ENCODE peak calls at places on chromosomes 11 and 22, in seven cellular contexts. V is AG04450; R is BJ; X is CD4-positive, alpha-beta memory T cell; D is psoas muscle; J is effector memory CD4-positive, alpha-beta T cell; C is thyroid gland. Q is an unnamed sample.

GRCh38 chr11:121829159-121829643 is 286.8 kb downstream of the BLID start:
- DNase-seq in X (no peak), J (no peak), C (no peak), D (peak; percentile 32), V (peak; percentile 96), R (peak; percentile 98), Q (no peak)

GRCh38 chr11:103170865-103171264 is 61.6 kb downstream of the DYNC2H1 start:
- DNase-seq in J (no peak), X (no peak), D (no peak), V (peak; percentile 3), R (peak; percentile 4), C (no peak), Q (no peak)

GRCh38 chr11:65891180-65892136 is 985 bp downstream of the CCDC85B start:
- DNase-seq in D (no peak), C (no peak), J (no peak), V (no peak), X (peak; percentile 50), R (no peak), Q (peak; percentile 59)

GRCh38 chr11:66607126-66607834 is 9.2 kb upstream of the RBM14 start:
- DNase-seq in C (peak; percentile 46), X (no peak), J (no peak), V (peak; percentile 15), D (peak; percentile 79), R (peak; percentile 12), Q (no peak)

GRCh38 chr11:82458777-82459176 is 274.9 kb downstream of the FAM181B start:
- DNase-seq in R (no peak), D (no peak), X (no peak), C (no peak), V (no peak), J (no peak), Q (no peak)

GRCh38 chr11:114257621-114258558 is 38.3 kb upstream of the NNMT start:
- DNase-seq in J (no peak), X (no peak), R (no peak), V (no peak), D (peak; percentile 69), C (peak; percentile 71), Q (no peak)

GRCh38 chr22:44936201-44936600 is 73.6 kb downstream of the PHF21B start:
- DNase-seq in X (no peak), J (no peak), C (no peak), V (no peak), R (no peak), D (no peak), Q (no peak)

GRCh38 chr22:37304595-37305343 is 22.5 kb downstream of the CYTH4 start:
- DNase-seq in C (no peak), J (no peak), V (no peak), X (no peak), D (no peak), R (no peak), Q (no peak)

GRCh38 chr22:26711205-26711958 is 54.0 kb downstream of the MIAT start:
- DNase-seq in C (no peak), V (peak; percentile 20), R (no peak), X (no peak), D (no peak), J (no peak), Q (peak; percentile 63)

GRCh38 chr11:117907276-117908110 is 21.7 kb downstream of the TMPRSS13 start:
- DNase-seq in V (peak; percentile 70), C (peak; percentile 38), X (peak; percentile 69), R (peak; percentile 32), D (peak; percentile 84), J (peak; percentile 43), Q (peak; percentile 74)

GRCh38 chr11:10181811-10182210 is 112.2 kb downstream of the SBF2 start:
- DNase-seq in V (no peak), J (no peak), X (no peak), R (peak; percentile 35), C (no peak), D (no peak), Q (no peak)

GRCh38 chr11:5237384-5237783 is 3.1 kb upstream of the HBD start:
- DNase-seq in J (no peak), R (no peak), C (no peak), X (no peak), V (no peak), D (no peak), Q (no peak)

GRCh38 chr22:48780597-48781277 is 1046.9 kb downstream of the BRD1 start:
- DNase-seq in X (no peak), R (no peak), D (no peak), J (no peak), C (no peak), V (no peak), Q (no peak)

GRCh38 chr11:123581651-123582399 is 72.6 kb downstream of the SCN3B start:
- DNase-seq in C (no peak), V (no peak), D (no peak), J (no peak), X (no peak), R (no peak), Q (no peak)

GRCh38 chr11:133249530-133249929 is 282.8 kb downstream of the OPCML start:
- DNase-seq in C (no peak), D (no peak), R (no peak), X (no peak), V (no peak), J (no peak), Q (no peak)

GRCh38 chr11:77130763-77131513 is 2.9 kb downstream of the MYO7A start:
- DNase-seq in X (no peak), J (no peak), V (no peak), D (peak; percentile 54), R (no peak), C (peak; percentile 70), Q (no peak)

GRCh38 chr22:48609279-48609865 is 1218.3 kb downstream of the BRD1 start:
- DNase-seq in C (no peak), X (no peak), D (no peak), V (no peak), J (no peak), R (no peak), Q (no peak)

GRCh38 chr11:72568861-72569260 is 105.4 kb downstream of the PDE2A start:
- DNase-seq in J (no peak), D (no peak), V (no peak), R (no peak), C (no peak), X (no peak), Q (no peak)

GRCh38 chr11:72705442-72706365 is 31.5 kb upstream of the PDE2A start:
- DNase-seq in R (no peak), V (no peak), D (no peak), C (no peak), J (no peak), X (no peak), Q (no peak)

DNA sequence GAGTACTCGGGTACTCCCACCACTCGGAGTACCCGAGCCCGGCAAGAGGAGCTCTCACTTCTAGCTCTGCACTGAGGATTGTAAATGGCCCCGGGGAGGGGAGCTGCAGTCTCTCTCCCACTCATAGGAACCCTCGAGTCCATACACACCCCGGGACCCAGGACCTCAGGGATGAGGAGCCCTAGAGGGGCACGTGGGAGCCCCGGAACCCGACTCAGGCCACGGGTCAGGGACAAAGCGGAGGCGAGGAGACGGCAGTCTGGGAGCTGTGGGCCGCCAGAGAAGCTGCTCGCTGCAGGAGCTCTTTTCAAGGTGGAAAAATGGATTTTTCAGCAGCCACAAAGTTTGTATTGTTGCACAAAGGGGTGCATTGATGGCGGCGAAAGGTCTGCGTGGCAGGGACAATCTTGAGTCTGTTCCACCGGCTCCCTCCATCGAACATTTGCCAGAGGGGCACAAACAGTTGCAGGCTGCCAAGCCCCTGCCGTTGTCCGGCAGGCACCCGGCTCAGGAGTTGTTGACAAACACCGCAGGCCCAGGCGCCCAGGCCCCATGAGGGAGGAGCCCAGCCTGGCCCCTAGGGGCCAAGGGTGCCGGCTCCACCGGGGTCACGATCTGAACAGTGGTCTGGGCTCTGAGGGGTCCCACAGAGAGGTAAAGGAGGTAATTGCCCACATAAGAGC is 5.7 kb upstream of the FLI1 start:
- DNase-seq in D (no peak), J (no peak), C (no peak), X (no peak), R (no peak), V (no peak), Q (no peak)
- H3K27me3 ChIP-seq in D (peaks cover 86% of the 10 kb centered on the region), J (peaks cover 12% of the 10 kb centered on the region), C (peaks cover 33% of the 10 kb centered on the region), X (peaks cover 16% of the 10 kb centered on the region), R (peaks cover 36% of the 10 kb centered on the region), V (peaks cover 85% of the 10 kb centered on the region), Q (peaks cover 10% of the 10 kb centered on the region)

GRCh38 chr22:45972868-45973212 is 4.1 kb downstream of the WNT7B start:
- DNase-seq in D (no peak), V (no peak), J (no peak), R (no peak), C (no peak), X (no peak), Q (no peak)

GRCh38 chr22:45970709-45971388 is 6.1 kb downstream of the WNT7B start:
- DNase-seq in R (no peak), V (no peak), J (no peak), X (no peak), C (no peak), D (no peak), Q (no peak)

GRCh38 chr22:45974498-45974897 is 2.5 kb downstream of the WNT7B start:
- DNase-seq in J (no peak), C (no peak), R (no peak), V (no peak), X (no peak), D (no peak), Q (no peak)

GRCh38 chr22:45971389-45972028 is 5.5 kb downstream of the WNT7B start:
- DNase-seq in R (no peak), X (no peak), J (no peak), V (no peak), D (no peak), C (no peak), Q (no peak)

GRCh38 chr22:45972091-45972867 is 4.7 kb downstream of the WNT7B start:
- DNase-seq in V (no peak), J (no peak), R (no peak), X (no peak), D (no peak), C (no peak), Q (no peak)
- H3K27me3 ChIP-seq in V (peaks cover 28% of the 10 kb centered on the region), J (peaks cover 56% of the 10 kb centered on the region), R (peaks cover 30% of the 10 kb centered on the region), X (peaks cover 21% of the 10 kb centered on the region), D (peaks cover 92% of the 10 kb centered on the region), C (peaks cover 10% of the 10 kb centered on the region), Q (peaks cover 1% of the 10 kb centered on the region)

GRCh38 chr11:79173615-79174014 is 267.2 kb downstream of the TENM4 start:
- DNase-seq in D (peak; percentile 28), V (no peak), R (peak; percentile 47), X (no peak), C (peak; percentile 7), J (no peak), Q (no peak)
- H3K27me3 ChIP-seq in D (peaks cover 4% of the 10 kb centered on the region), V (no peaks in the 10 kb centered on the region), R (no peaks in the 10 kb centered on the region), X (no peaks in the 10 kb centered on the region), C (no peaks in the 10 kb centered on the region), J (peaks cover 5% of the 10 kb centered on the region), Q (peaks cover 3% of the 10 kb centered on the region)

GRCh38 chr11:61833478-61833877 is 5.4 kb downstream of the FADS2 start:
- DNase-seq in R (no peak), J (no peak), D (no peak), C (no peak), V (no peak), X (no peak), Q (no peak)

GRCh38 chr11:61832207-61832606 is 4.1 kb downstream of the FADS2 start:
- DNase-seq in J (no peak), V (no peak), R (no peak), D (no peak), C (no peak), X (no peak), Q (no peak)

GRCh38 chr11:61834278-61835004 is 6.3 kb downstream of the FADS2 start:
- DNase-seq in C (no peak), D (peak; percentile 59), J (peak; percentile 14), R (no peak), V (no peak), X (peak; percentile 49), Q (peak; percentile 85)

GRCh38 chr11:61832758-61833157 is 4.7 kb downstream of the FADS2 start:
- DNase-seq in V (no peak), X (no peak), J (no peak), D (no peak), R (no peak), C (no peak), Q (no peak)

GRCh38 chr11:61833926-61834277 is 5.8 kb downstream of the FADS2 start:
- DNase-seq in J (no peak), D (no peak), C (no peak), R (no peak), V (no peak), X (no peak), Q (no peak)
- H3K27me3 ChIP-seq in J (peaks cover 8% of the 10 kb centered on the region), D (peaks cover 9% of the 10 kb centered on the region), C (no peaks in the 10 kb centered on the region), R (no peaks in the 10 kb centered on the region), V (no peaks in the 10 kb centered on the region), X (peaks cover 3% of the 10 kb centered on the region), Q (no peaks in the 10 kb centered on the region)

Q was measured in GM06990.